ENCODE peak calls at places on chromosomes 12 and 14, in eight cellular contexts. C, R, T, E, B, K, F and Z are unnamed samples.

GRCh38 chr14:79842270-79842669 is 369.0 kb downstream of the DIO2 start:
- DNase-seq in E (no peak), R (peak; percentile 84), K (peak; percentile 36), B (no peak), C (peak; percentile 50), F (no peak), T (no peak), Z (no peak)

GRCh38 chr14:91317381-91318313 is 73.1 kb upstream of the GPR68 start:
- DNase-seq in E (no peak), B (peak; percentile 75), R (peak; percentile 91), K (peak; percentile 81), F (no peak), T (peak; percentile 45), C (peak; percentile 90), Z (peak; percentile 51)

GRCh38 chr14:50354527-50354926 is 42.2 kb downstream of the CDKL1 start:
- DNase-seq in F (no peak), K (no peak), T (no peak), E (no peak), C (no peak), B (no peak), R (no peak), Z (no peak)

GRCh38 chr12:94186461-94187237 is 38.3 kb downstream of the PLXNC1 start:
- DNase-seq in B (no peak), E (no peak), F (peak; percentile 98), C (no peak), R (peak; percentile 82), T (no peak), K (no peak), Z (no peak)

GRCh38 chr14:56299306-56299984 is 181.2 kb downstream of the PELI2 start:
- DNase-seq in C (no peak), R (no peak), K (no peak), T (no peak), E (no peak), B (no peak), F (no peak), Z (no peak)

GRCh38 chr14:22010532-22011242 is 337.1 kb upstream of the OR4E1 start:
- DNase-seq in T (no peak), B (no peak), E (no peak), R (no peak), F (no peak), K (no peak), C (no peak), Z (no peak)

GRCh38 chr12:47938093-47938492 is 25.3 kb upstream of the TMEM106C start:
- DNase-seq in R (no peak), K (no peak), E (no peak), T (no peak), C (peak; percentile 48), B (no peak), F (no peak), Z (no peak)

GRCh38 chr12:1738480-1738879 is 47.6 kb downstream of the ADIPOR2 start:
- DNase-seq in C (no peak), B (no peak), F (no peak), K (no peak), E (no peak), T (no peak), R (no peak), Z (no peak)

GRCh38 chr12:3730111-3730510 is 22.8 kb downstream of the CRACR2A start:
- DNase-seq in E (no peak), B (no peak), F (no peak), C (no peak), T (no peak), K (no peak), R (no peak), Z (no peak)

GRCh38 chr14:31560759-31561154 is 447 bp upstream of the NUBPL start:
- DNase-seq in B (no peak), E (peak; percentile 31), T (no peak), C (no peak), F (no peak), R (no peak), K (no peak), Z (no peak)

GRCh38 chr12:6450869-6451347 is 934 bp upstream of the TAPBPL start:
- DNase-seq in C (no peak), F (no peak), E (no peak), K (no peak), T (no peak), B (no peak), R (no peak), Z (no peak)

GRCh38 chr14:84107835-84108343 is 1422.1 kb upstream of the FLRT2 start:
- DNase-seq in F (no peak), C (no peak), R (no peak), T (no peak), E (no peak), K (no peak), B (no peak), Z (no peak)

GRCh38 chr12:122963928-122964240 is 2.4 kb downstream of the ABCB9 start:
- DNase-seq in T (no peak), B (no peak), K (no peak), E (no peak), C (no peak), R (peak; percentile 82), F (no peak), Z (no peak)

GRCh38 chr12:6772331-6772695 is at the start of gene LAG3:
- DNase-seq in K (no peak), F (no peak), E (no peak), R (no peak), T (no peak), C (no peak), B (no peak), Z (no peak)